ENCODE peak calls at places on chromosomes 16 and 17, in five cellular contexts. E, J, Q, G and H are unnamed samples.

GRCh38 chr17:157901-158300 is 20.5 kb downstream of the SCGB1C2 start:
- DNase-seq in E (no peak), J (peak), G (no peak), Q (no peak), H (no peak)

GRCh38 chr17:68197091-68197996 is 50.5 kb upstream of the AMZ2 start:
- DNase-seq in G (no peak), E (no peak), Q (no peak), J (no peak), H (no peak)

GRCh38 chr16:89047331-89048086 is 46.1 kb upstream of the ACSF3 start:
- DNase-seq in Q (no peak), G (no peak), J (peak), E (no peak), H (no peak)

GRCh38 chr17:67443931-67444597 is 67.0 kb downstream of the PITPNC1 start:
- DNase-seq in E (no peak), J (no peak), G (no peak), Q (peak), H (no peak)

GRCh38 chr17:5823219-5823618 is 238.9 kb upstream of the NLRP1 start:
- DNase-seq in Q (no peak), J (no peak), G (no peak), E (no peak), H (no peak)

GRCh38 chr17:9522074-9522473 is 53.5 kb downstream of the STX8 start:
- DNase-seq in G (peak), E (peak), J (no peak), Q (no peak), H (no peak)

GRCh38 chr16:51971184-51971583 is 575.8 kb downstream of the TOX3 start:
- DNase-seq in J (no peak), Q (no peak), G (no peak), E (no peak), H (no peak)

GRCh38 chr17:67157732-67158639 is 87.0 kb downstream of the HELZ start:
- DNase-seq in J (no peak), Q (no peak), E (no peak), G (no peak), H (no peak)

GRCh38 chr17:73278465-73279453 is 17.1 kb upstream of the CPSF4L start:
- DNase-seq in G (peak), Q (peak), J (no peak), E (peak), H (no peak)

GRCh38 chr17:13437966-13438779 is 163.6 kb downstream of the HS3ST3A1 start:
- DNase-seq in Q (no peak), E (no peak), J (no peak), G (no peak), H (no peak)

GRCh38 chr17:73772107-73772705 is 128.0 kb upstream of the SDK2 start:
- DNase-seq in G (no peak), Q (no peak), E (no peak), J (no peak), H (no peak)

GRCh38 chr16:30539000-30539964 is 4.6 kb upstream of the ZNF747 start:
- DNase-seq in J (peak), G (no peak), Q (no peak), E (no peak), H (no peak)

GRCh38 chr17:66944365-66945203 is 19.9 kb upstream of the CACNG4 start:
- DNase-seq in G (no peak), Q (peak), E (no peak), J (no peak), H (no peak)

GRCh38 chr17:19492140-19492539 is 41.5 kb upstream of the SLC47A1 start:
- DNase-seq in G (no peak), Q (no peak), E (no peak), J (no peak), H (no peak)

GRCh38 chr17:4101127-4101798 is 41.6 kb downstream of the ZZEF1 start:
- DNase-seq in G (no peak), E (no peak), Q (no peak), J (no peak), H (no peak)

GRCh38 chr17:17944743-17945142 is 27.5 kb downstream of the TOM1L2 start:
- DNase-seq in G (no peak), J (no peak), E (no peak), Q (no peak), H (no peak)

GRCh38 chr16:28912558-28912957 is 12.5 kb downstream of the RABEP2 start:
- DNase-seq in E (no peak), G (no peak), Q (no peak), J (no peak), H (no peak)

GRCh38 chr16:85980686-85981085 is 81.7 kb downstream of the IRF8 start:
- DNase-seq in J (no peak), G (no peak), Q (no peak), E (no peak), H (no peak)

GRCh38 chr16:48870141-48870540 is 260.2 kb upstream of the N4BP1 start:
- DNase-seq in Q (no peak), G (no peak), E (no peak), J (no peak), H (no peak)

GRCh38 chr16:57569306-57569946 is 27.0 kb downstream of the ADGRG5 start:
- DNase-seq in G (no peak), Q (no peak), E (no peak), J (no peak), H (no peak)

GRCh38 chr17:42553866-42554249 is 1.1 kb downstream of the HSD17B1 start:
- DNase-seq in J (peak), G (no peak), E (no peak), Q (no peak), H (no peak)

GRCh38 chr16:69818811-69819587 is 56.9 kb downstream of the WWP2 start:
- DNase-seq in Q (no peak), J (no peak), E (no peak), G (no peak), H (no peak)

GRCh38 chr16:11079657-11080187 is 135.4 kb downstream of the CLEC16A start:
- DNase-seq in Q (no peak), E (no peak), J (no peak), G (no peak), H (no peak)

GRCh38 chr17:32461853-32462617 is 17.7 kb downstream of the PSMD11 start:
- DNase-seq in G (peak), Q (no peak), J (no peak), E (no peak), H (peak)

GRCh38 chr16:85094812-85095211 is 17.5 kb downstream of the CIBAR2 start:
- DNase-seq in G (no peak), E (no peak), Q (no peak), J (no peak), H (no peak)

GRCh38 chr16:56884026-56884582 is 19.1 kb downstream of the SLC12A3 start:
- DNase-seq in J (no peak), G (no peak), Q (no peak), E (no peak), H (no peak)

GRCh38 chr17:76132574-76133338 is 8.3 kb downstream of the FOXJ1 start:
- DNase-seq in E (no peak), Q (peak), J (peak), G (no peak), H (no peak)

GRCh38 chr16:57769541-57770145 is 32.6 kb downstream of the KIFC3 start:
- DNase-seq in E (no peak), Q (no peak), J (peak), G (no peak), H (no peak)

GRCh38 chr16:31138621-31139578 is 3.4 kb upstream of the PRSS8 start:
- DNase-seq in E (peak), J (peak), G (no peak), Q (peak), H (peak)

GRCh38 chr16:66188786-66189725 is 177.4 kb upstream of the CDH5 start:
- DNase-seq in Q (no peak), G (peak), J (no peak), E (no peak), H (no peak)

GRCh38 chr17:69539781-69540319 is 125.4 kb downstream of the MAP2K6 start:
- DNase-seq in G (no peak), J (no peak), Q (no peak), E (no peak), H (no peak)

GRCh38 chr16:57791903-57792461 is 10.3 kb downstream of the KIFC3 start:
- DNase-seq in J (peak), Q (no peak), E (no peak), G (no peak), H (no peak)

GRCh38 chr16:85757341-85757822 is 6.5 kb upstream of the C16orf74 start:
- DNase-seq in G (no peak), E (no peak), Q (no peak), J (no peak), H (no peak)

GRCh38 chr16:74732951-74733350 is 32.3 kb upstream of the MLKL start:
- DNase-seq in J (no peak), G (no peak), Q (no peak), E (no peak), H (no peak)

GRCh38 chr17:82051776-82052637 is at the start of the genes GPS1 and RFNG:
- DNase-seq in Q (peak), E (peak), G (peak), J (peak), H (no peak)

GRCh38 chr17:45341389-45342158 is 24.8 kb upstream of the MAP3K14 start:
- DNase-seq in J (peak), Q (no peak), G (peak), E (peak), H (no peak)

GRCh38 chr17:549197-550040 is 165.2 kb downstream of the VPS53 start:
- DNase-seq in Q (no peak), J (no peak), E (no peak), G (no peak), H (no peak)

DNA sequence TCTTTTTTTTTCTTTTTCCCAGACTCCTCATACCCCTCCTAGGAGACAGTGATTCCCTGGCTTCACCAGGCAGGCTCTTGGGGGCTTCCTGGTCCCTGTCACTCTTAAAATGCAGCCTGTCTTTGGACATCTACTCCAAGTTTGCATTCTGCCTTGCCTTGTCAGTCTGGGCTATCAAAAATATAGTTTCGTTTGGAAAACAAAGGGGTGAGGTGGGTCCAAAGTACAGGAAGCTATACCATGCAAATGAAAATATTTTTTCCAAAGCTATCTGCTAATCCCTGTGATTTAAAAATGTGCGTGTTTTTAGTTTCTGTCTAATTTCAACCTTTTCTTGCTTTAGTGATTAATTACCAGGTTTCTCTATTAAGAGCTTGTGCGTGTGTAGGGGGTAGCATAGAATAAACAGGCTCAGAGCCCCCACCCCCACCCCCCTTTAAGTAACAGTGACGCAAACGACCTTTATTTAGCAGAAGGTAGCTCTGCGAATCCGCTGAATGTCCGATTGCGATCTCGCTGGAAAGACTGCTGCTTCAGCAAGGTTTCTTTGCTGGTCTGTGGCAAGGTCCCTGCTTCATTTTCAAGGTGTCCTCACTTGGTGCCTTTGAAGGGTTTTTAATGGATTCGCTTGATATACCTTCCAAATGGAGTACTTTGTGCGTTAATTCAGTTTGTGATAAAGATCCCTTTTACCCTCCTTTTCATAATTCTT is 510.2 kb downstream of the WWOX start:
- DNase-seq in J (no peak), Q (no peak), G (no peak), E (no peak), H (no peak)
- H3K27ac ChIP-seq in J (no peak), Q (no peak), G (no peak), E (no peak), H (no peak)

GRCh38 chr17:57906910-57907309 is 48.3 kb downstream of the CUEDC1 start:
- DNase-seq in J (no peak), G (no peak), Q (no peak), E (no peak), H (no peak)
- H3K27ac ChIP-seq in J (no peak), G (peak), Q (no peak), E (peak), H (no peak)

GRCh38 chr16:79007614-79008013 is 592.9 kb downstream of the MAF start:
- DNase-seq in J (no peak), G (no peak), Q (no peak), E (no peak), H (peak)

GRCh38 chr16:79008869-79009179 is 591.7 kb downstream of the MAF start:
- DNase-seq in E (no peak), G (no peak), Q (no peak), J (no peak), H (peak)

GRCh38 chr16:79006206-79006605 is 594.3 kb downstream of the MAF start:
- DNase-seq in J (no peak), G (no peak), E (no peak), Q (no peak), H (no peak)

GRCh38 chr16:79008036-79008868 is 592.3 kb downstream of the MAF start:
- DNase-seq in E (no peak), G (no peak), J (no peak), Q (no peak), H (no peak)

DNA sequence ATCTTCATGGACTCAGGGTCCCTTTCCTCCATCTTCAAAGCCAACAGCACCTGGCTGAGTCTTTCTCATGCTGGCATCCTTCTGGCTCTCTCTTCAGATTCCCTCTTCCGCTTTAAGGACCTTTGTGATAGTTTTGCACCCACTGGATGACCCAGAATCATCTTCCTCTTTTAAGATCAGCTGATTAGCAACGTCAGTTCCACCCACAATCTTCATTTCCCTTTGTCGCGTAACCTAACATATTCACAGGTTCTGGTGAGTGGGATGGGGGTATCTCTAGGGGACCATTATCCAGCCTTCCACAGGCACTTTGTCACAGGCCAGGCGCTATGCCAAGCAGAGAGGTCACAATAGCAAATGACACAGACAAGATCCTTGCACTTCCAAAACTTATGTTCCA is 593.8 kb downstream of the MAF start:
- DNase-seq in Q (no peak), G (no peak), E (no peak), J (no peak), H (no peak)
- H3K27ac ChIP-seq in Q (no peak), G (no peak), E (no peak), J (no peak), H (no peak)

DNA sequence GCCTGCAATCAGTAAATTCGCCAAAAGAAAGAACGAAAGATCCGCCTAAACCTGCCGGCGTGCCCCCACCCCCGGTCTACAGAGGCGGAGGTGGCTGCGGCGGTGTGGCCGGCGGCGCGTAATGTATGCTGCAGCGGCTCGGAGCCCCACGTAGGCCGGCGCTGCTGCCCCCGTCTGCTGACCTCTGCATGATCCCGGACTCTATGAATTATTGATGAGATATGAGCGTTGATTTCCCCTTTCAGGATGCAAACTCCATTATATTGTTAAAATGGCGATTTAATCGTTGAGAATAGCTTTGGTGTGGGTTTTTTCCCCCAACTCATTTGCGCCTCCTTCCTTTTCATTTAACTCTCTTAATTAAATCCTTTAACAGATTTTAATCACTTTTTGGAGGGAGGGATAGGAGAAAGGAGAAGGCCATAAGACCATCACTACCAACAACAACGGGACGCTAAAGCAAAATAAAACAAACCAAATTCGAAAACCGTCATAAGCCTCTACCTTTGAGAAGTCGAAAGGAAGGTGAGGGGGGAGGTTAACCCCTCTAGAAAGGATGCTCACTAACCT is 3.6 kb downstream of the HOXB3 start:
- DNase-seq in E (no peak), G (no peak), Q (no peak), J (no peak), H (no peak)
- H3K27ac ChIP-seq in E (peak), G (peak), Q (no peak), J (peak), H (no peak)